ENCODE peak calls at places on chromosome 1, in seven cellular contexts. G, M, V, T, Q, P and U are unnamed samples.

GRCh38 chr1:200022239-200022804 is 5.2 kb upstream of the NR5A2 start:
- DNase-seq in G (no peak), M (no peak), T (no peak), V (peak; percentile 61), P (no peak), Q (no peak), U (no peak)

GRCh38 chr1:167492509-167492910 is 25.8 kb downstream of the CD247 start:
- DNase-seq in Q (no peak), V (no peak), T (no peak), G (no peak), P (peak; percentile 12), M (no peak), U (no peak)

GRCh38 chr1:91278754-91279153 is 125.9 kb downstream of the HFM1 start:
- DNase-seq in G (no peak), P (no peak), T (peak; percentile 6), Q (no peak), V (peak; percentile 5), M (peak; percentile 12), U (peak; percentile 67)

GRCh38 chr1:184078564-184079107 is 27.1 kb downstream of the TSEN15 start:
- DNase-seq in Q (no peak), M (no peak), V (no peak), P (no peak), T (no peak), G (no peak), U (no peak)

GRCh38 chr1:16248007-16248436 is 11.0 kb upstream of the CPLANE2 start:
- DNase-seq in G (no peak), M (no peak), V (no peak), P (no peak), Q (no peak), T (no peak), U (no peak)

GRCh38 chr1:12518956-12519707 is 98.9 kb downstream of the DHRS3 start:
- DNase-seq in Q (no peak), T (no peak), P (no peak), M (no peak), V (no peak), G (no peak), U (no peak)

GRCh38 chr1:29341936-29342335 is 105.6 kb downstream of the PTPRU start:
- DNase-seq in V (no peak), M (no peak), Q (no peak), T (no peak), G (no peak), P (no peak), U (peak; percentile 25)

GRCh38 chr1:19038732-19039131 is 82.3 kb upstream of the IFFO2 start:
- DNase-seq in V (no peak), T (no peak), P (no peak), M (no peak), G (no peak), Q (no peak), U (no peak)

GRCh38 chr1:159188375-159188788 is 16.3 kb upstream of the ACKR1 start:
- DNase-seq in P (no peak), V (no peak), Q (no peak), G (no peak), M (no peak), T (no peak), U (peak; percentile 97)

GRCh38 chr1:16618719-16619118 is 5.4 kb upstream of the NBPF1 start:
- DNase-seq in G (no peak), Q (peak; percentile 67), T (peak; percentile 71), V (no peak), M (no peak), P (no peak), U (peak; percentile 95)

GRCh38 chr1:208880433-208881100 is 636.4 kb upstream of the PLXNA2 start:
- DNase-seq in G (no peak), P (no peak), V (no peak), T (no peak), M (no peak), Q (no peak), U (no peak)

GRCh38 chr1:6594977-6595740 is 7.5 kb downstream of the KLHL21 start:
- DNase-seq in T (no peak), M (no peak), P (no peak), G (no peak), V (no peak), Q (no peak), U (no peak)

GRCh38 chr1:6880951-6881690 is 95.9 kb downstream of the CAMTA1 start:
- DNase-seq in Q (no peak), P (no peak), V (no peak), T (no peak), M (no peak), G (no peak), U (no peak)

GRCh38 chr1:24369199-24369598 is 44.4 kb downstream of the STPG1 start:
- DNase-seq in G (no peak), T (no peak), V (no peak), M (no peak), P (no peak), Q (no peak), U (no peak)

GRCh38 chr1:54249798-54250497 is 50.0 kb downstream of the MRPL37 start:
- DNase-seq in Q (no peak), P (no peak), G (peak; percentile 60), T (no peak), V (peak; percentile 71), M (peak; percentile 79), U (peak; percentile 51)

GRCh38 chr1:33381979-33382378 is 48.9 kb downstream of the PHC2 start:
- DNase-seq in V (no peak), Q (no peak), M (no peak), G (no peak), P (no peak), T (no peak), U (no peak)

GRCh38 chr1:9910080-9910424 is at the start of gene CTNNBIP1:
- DNase-seq in M (no peak), T (no peak), Q (no peak), V (peak; percentile 62), G (no peak), P (no peak), U (no peak)

GRCh38 chr1:151680812-151681211 is 35.8 kb downstream of the CELF3 start:
- DNase-seq in P (no peak), M (peak; percentile 75), V (peak; percentile 83), G (peak; percentile 74), T (no peak), Q (no peak), U (no peak)

GRCh38 chr1:115280073-115280472 is 58.0 kb downstream of the NGF start:
- DNase-seq in Q (no peak), P (no peak), V (no peak), G (no peak), T (peak; percentile 72), M (no peak), U (no peak)

GRCh38 chr1:46424730-46425129 is 30.6 kb downstream of the FAAH start:
- DNase-seq in V (no peak), M (no peak), P (no peak), T (no peak), Q (no peak), G (no peak), U (no peak)

GRCh38 chr1:246329900-246330299 is 177.2 kb downstream of the SMYD3 start:
- DNase-seq in T (no peak), V (no peak), Q (no peak), G (no peak), M (no peak), P (peak; percentile 91), U (no peak)

GRCh38 chr1:61337981-61338848 is 255.9 kb downstream of the NFIA start:
- DNase-seq in Q (no peak), T (peak; percentile 73), M (peak; percentile 73), G (no peak), P (no peak), V (peak; percentile 66), U (peak; percentile 69)

GRCh38 chr1:229385853-229386456 is 43.1 kb upstream of the CCSAP start:
- DNase-seq in G (no peak), M (no peak), V (no peak), P (no peak), T (no peak), Q (no peak), U (no peak)

GRCh38 chr1:89276690-89277089 is 4.0 kb upstream of the GBP5 start:
- DNase-seq in Q (no peak), V (no peak), T (no peak), P (no peak), M (no peak), G (no peak), U (peak; percentile 11)

DNA sequence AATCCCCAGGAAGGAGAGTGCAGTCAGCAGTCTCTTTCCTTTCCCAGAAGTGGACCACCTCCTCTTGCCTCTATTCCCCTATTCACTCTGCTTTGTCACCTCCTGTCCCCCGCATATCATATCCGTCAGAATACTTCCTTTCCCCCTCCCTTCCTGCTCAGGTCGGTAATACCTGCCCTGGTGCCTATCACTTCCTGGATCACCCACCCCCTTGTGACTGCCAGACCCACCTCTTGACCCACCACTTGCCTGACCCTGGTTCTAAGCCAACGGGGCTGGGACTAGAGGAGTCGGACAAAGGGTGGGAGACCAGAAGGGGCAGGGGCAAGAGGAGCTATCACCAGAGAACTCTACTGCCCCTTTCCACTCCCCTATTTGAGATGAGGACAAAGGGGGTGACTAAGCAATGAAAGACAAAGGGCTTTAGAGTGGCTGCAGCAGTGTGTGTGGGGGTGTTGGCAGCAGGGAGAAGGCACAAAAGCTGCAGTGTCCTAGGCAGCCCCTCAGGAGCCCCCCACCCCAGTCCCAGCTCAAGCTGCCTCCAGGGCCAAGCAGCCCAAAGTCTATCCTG is 1.7 kb upstream of the ADAMTS4 start:
- DNase-seq in T (no peak), V (no peak), M (no peak), Q (peak; percentile 55), G (no peak), P (no peak), U (peak; percentile 51)
- H3K4me1 ChIP-seq in T (peaks cover 33% of the 10 kb centered on the region), V (peaks cover 29% of the 10 kb centered on the region), M (peaks cover 8% of the 10 kb centered on the region), Q (peaks cover 68% of the 10 kb centered on the region), G (peaks cover 38% of the 10 kb centered on the region), P (peaks cover 23% of the 10 kb centered on the region), U (peaks cover 56% of the 10 kb centered on the region)

DNA sequence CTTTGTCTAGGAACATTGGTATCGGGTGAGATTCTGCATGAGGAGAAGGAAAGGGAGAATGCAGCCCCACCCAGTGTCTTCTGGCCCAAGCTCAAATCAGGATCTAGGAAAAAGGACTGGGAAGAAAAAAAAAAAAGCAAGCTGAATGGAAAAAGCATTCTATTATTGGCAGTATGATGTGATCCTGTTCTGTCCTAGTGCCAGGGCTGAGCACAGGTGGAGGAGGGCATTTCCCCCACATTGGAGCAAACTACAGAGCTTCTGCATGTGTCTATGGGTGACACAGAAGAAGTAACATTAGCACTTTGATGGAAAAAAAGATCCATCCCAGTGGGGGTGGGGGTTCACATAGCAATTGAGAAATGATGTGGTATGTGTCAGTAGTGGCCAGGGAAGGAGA is 226.5 kb downstream of the KCNH1 start:
- DNase-seq in Q (no peak), P (no peak), G (no peak), M (no peak), V (no peak), T (no peak), U (no peak)
- TF ChIP-seq REST in Q (no peak), P (no peak), G (no peak), M (no peak), V (no peak), T (no peak), U (no peak)

DNA sequence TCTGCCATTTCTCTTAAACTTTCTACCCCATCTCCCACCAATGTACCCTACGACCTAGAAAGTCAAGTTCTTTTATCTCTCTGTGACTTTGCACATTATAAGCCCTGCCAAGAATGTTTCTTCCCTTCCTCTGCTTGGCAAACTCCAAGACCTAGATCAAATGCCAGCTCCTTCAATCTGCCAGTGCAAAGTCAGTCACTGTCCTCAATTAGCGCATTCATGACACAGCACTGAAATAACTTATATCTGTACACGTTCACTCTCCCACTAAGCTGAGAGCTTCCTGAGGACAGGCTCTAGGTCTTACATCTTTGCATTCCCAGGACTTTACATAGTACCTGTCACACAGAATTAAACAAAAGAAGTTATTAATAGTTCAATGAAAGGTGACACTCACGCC is 21.4 kb upstream of the LSM10 start:
- DNase-seq in Q (no peak), P (no peak), V (no peak), G (no peak), T (no peak), M (no peak), U (no peak)
- H3K4me1 ChIP-seq in Q (peaks cover 3% of the 10 kb centered on the region), P (peaks cover 6% of the 10 kb centered on the region), V (peaks cover 7% of the 10 kb centered on the region), G (peaks cover 3% of the 10 kb centered on the region), T (peaks cover 5% of the 10 kb centered on the region), M (peaks cover 6% of the 10 kb centered on the region), U (no peaks in the 10 kb centered on the region)

GRCh38 chr1:2927393-2927792 is 93.9 kb upstream of the ACTRT2 start:
- DNase-seq in Q (no peak), V (no peak), M (no peak), P (no peak), T (no peak), G (no peak), U (no peak)
- TF ChIP-seq REST in Q (no peak), V (no peak), M (no peak), P (no peak), T (no peak), G (no peak), U (no peak)